ENCODE peak calls at places on chromosomes 16 and 17, in eight cellular contexts. P is cardiac muscle cell, R is GM06990, J is hepatocyte, I is mammary epithelial cell, M is astrocyte of the spinal cord, Q is brain microvascular endothelial cell, W is OCI-LY7. N is an unnamed sample.
A peak's percentile ranks its signal among the peaks of the same experiment; 100 is the strongest.

GRCh38 chr16:72228014-72228413 is 56.1 kb upstream of the PMFBP1 start:
- DNase-seq in P (no peak), R (no peak), J (no peak), I (no peak), M (no peak), Q (no peak), W (no peak), N (no peak)

GRCh38 chr17:67272312-67273050 is 27.5 kb upstream of the HELZ start:
- DNase-seq in P (peak; percentile 25), R (no peak), J (no peak), I (no peak), M (no peak), Q (no peak), W (peak; percentile 26), N (peak; percentile 42)

GRCh38 chr17:66982011-66982508 is 17.6 kb downstream of the CACNG4 start:
- DNase-seq in P (no peak), R (no peak), J (no peak), I (no peak), M (peak; percentile 44), Q (no peak), W (no peak), N (no peak)

GRCh38 chr16:4496305-4496704 is 20.1 kb downstream of the HMOX2 start:
- DNase-seq in P (no peak), R (no peak), J (no peak), I (peak; percentile 71), M (peak; percentile 63), Q (peak; percentile 52), W (no peak), N (peak; percentile 36)

GRCh38 chr17:20706752-20707372 is 127.3 kb downstream of the CDRT15L2 start:
- DNase-seq in P (no peak), R (no peak), J (no peak), I (peak; percentile 23), M (no peak), Q (no peak), W (no peak), N (no peak)

GRCh38 chr17:77160877-77161530 is 20.2 kb downstream of the SEC14L1 start:
- DNase-seq in P (no peak), R (no peak), J (no peak), I (no peak), M (peak; percentile 36), Q (no peak), W (no peak), N (no peak)

GRCh38 chr17:81655378-81656117 is 794 bp downstream of the PDE6G start:
- DNase-seq in P (no peak), R (no peak), J (no peak), I (no peak), M (no peak), Q (no peak), W (no peak), N (no peak)

GRCh38 chr16:81001330-81001729 is 5.4 kb downstream of the CMC2 start:
- DNase-seq in P (no peak), R (no peak), J (no peak), I (no peak), M (no peak), Q (no peak), W (no peak), N (no peak)

GRCh38 chr17:50946223-50946890 is 80.2 kb upstream of the TOB1 start:
- DNase-seq in P (no peak), R (no peak), J (no peak), I (no peak), M (no peak), Q (no peak), W (no peak), N (no peak)

GRCh38 chr17:42399948-42400843 is 12.0 kb upstream of the STAT3 start:
- DNase-seq in P (no peak), R (no peak), J (peak; percentile 44), I (no peak), M (no peak), Q (no peak), W (no peak), N (no peak)

GRCh38 chr17:83186226-83186625 is 106.8 kb downstream of the METRNL start:
- DNase-seq in P (peak; percentile 29), R (no peak), J (no peak), I (no peak), M (no peak), Q (no peak), W (no peak), N (no peak)

GRCh38 chr17:416293-417206 is 63.9 kb upstream of the RPH3AL start:
- DNase-seq in P (no peak), R (peak; percentile 72), J (no peak), I (no peak), M (no peak), Q (no peak), W (peak; percentile 79), N (peak; percentile 94)

DNA sequence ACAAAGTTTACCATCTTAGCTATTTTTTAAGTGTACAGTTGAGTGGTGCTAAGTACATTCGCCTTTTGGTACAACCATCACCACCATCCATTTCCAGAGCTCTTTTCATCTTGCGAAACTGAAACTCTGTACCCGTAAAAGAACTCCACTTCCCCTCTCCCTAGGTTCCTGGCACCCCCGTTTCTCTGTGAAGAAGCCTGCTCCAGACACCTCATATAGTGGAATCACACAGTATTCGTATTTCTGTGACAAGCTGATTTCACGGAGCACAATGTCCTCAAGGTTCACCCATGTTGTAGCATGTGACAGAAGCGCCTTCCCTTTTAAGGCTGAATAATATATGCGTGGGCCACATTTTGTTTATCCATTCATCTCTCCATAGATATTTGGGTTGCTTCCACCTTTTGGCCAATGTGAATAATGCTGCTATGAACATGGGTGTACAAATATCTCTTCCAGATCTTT is 54.2 kb upstream of the MAP3K14 start:
- DNase-seq in P (no peak), R (no peak), J (no peak), I (peak; percentile 54), M (no peak), Q (peak; percentile 44), W (no peak), N (no peak)
- H3K4me3 ChIP-seq in P (no peak overlapping the region), R (no peak overlapping the region), J (no peak overlapping the region), I (no peak overlapping the region), M (no peak overlapping the region), Q (no peak overlapping the region), W (no peak overlapping the region), N (no peak overlapping the region)

DNA sequence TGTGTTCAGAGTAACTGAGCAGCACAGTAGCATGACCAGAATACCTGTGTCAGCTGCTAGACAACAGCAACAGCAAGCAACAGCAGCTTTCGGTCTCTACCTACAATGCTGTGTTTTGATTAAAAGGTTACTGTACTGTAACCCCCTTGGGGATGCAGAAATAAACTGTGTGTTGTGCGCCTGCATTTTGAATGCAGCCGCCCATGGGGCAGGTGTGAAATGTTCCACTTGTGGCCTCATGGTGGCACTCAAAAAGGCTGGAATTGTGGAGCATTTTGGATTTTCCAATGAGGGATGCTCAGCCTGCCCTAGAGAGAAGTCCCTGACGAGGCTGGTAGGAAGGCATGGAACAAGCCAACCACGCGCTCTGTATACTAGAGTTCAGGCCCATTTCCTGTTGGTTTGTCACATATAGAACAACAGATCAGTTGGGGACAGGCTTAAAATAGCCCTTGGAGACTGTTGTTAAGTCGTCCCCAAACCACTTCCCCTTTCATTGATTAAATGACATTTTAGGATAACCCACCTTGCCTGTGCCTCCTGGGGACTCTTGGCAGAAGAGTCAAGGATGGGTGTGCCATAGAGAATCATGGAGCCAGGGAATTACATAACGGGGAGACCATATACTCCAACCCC is 27.1 kb downstream of the SCPEP1 start:
- DNase-seq in P (no peak), R (peak; percentile 78), J (no peak), I (no peak), M (no peak), Q (no peak), W (peak; percentile 94), N (peak; percentile 87)
- TF ChIP-seq CTCF in P (peak; percentile 9), R (peak; percentile 26), J (peak; percentile 17), I (peak; percentile 5), M (peak; percentile 9), Q (peak; percentile 18), W (peak; percentile 66), N (peak; percentile 12)

GRCh38 chr17:43753488-43754129 is 5.0 kb downstream of the SOST start:
- DNase-seq in P (no peak), R (no peak), J (no peak), I (peak; percentile 82), M (no peak), Q (no peak), W (no peak), N (peak; percentile 37)

GRCh38 chr17:43756176-43756575 is 2.4 kb downstream of the SOST start:
- DNase-seq in P (no peak), R (no peak), J (no peak), I (no peak), M (no peak), Q (no peak), W (no peak), N (no peak)

GRCh38 chr17:43757171-43757660 is 1.4 kb downstream of the SOST start:
- DNase-seq in P (no peak), R (no peak), J (no peak), I (no peak), M (no peak), Q (no peak), W (no peak), N (no peak)

GRCh38 chr17:43754947-43755346 is 3.6 kb downstream of the SOST start:
- DNase-seq in P (no peak), R (no peak), J (no peak), I (no peak), M (no peak), Q (no peak), W (no peak), N (no peak)

DNA sequence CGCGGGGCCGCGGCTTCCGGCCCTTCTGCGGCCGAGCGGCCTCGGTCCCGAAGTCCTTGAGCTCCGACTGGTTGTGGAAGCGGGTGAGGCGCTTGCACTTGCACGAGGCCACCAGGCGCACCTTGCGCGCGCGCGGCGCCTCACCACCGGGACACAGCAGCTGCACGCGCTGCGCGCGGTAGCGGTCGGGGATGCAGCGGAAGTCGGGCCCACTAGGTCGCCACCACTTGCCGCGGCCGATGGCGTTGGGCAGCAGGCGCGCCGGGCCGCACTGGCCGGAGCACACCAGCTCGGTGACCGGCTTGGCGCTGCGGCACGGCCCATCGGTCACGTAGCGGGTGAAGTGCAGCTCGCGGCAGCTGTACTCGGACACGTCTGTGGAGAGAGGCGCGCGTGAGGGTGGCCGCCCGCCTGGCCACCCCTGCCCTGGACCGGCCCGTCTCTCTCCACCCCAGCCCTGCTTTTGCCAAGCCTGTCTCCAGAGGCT is 3.2 kb downstream of the SOST start:
- DNase-seq in P (peak; percentile 41), R (no peak), J (peak; percentile 66), I (no peak), M (no peak), Q (no peak), W (no peak), N (peak; percentile 16)
- H3K4me3 ChIP-seq in P (no peak overlapping the region), R (no peak overlapping the region), J (no peak overlapping the region), I (no peak overlapping the region), M (no peak overlapping the region), Q (no peak overlapping the region), W (no peak overlapping the region), N (no peak overlapping the region)

GRCh38 chr17:49078248-49078647 is 54.3 kb upstream of the B4GALNT2 start:
- DNase-seq in P (no peak), R (no peak), J (no peak), I (no peak), M (no peak), Q (no peak), W (no peak), N (no peak)
- TF ChIP-seq CTCF in P (no peak), R (no peak), J (no peak), I (no peak), M (no peak), Q (no peak), W (no peak), N (no peak)

N was measured in GM12865.